ENCODE peak calls at places on chromosomes 12 and 14, in five cellular contexts. F is lung, S is epithelial cell of esophagus, W is IMR-90, Y is uterus. I is an unnamed sample.

GRCh38 chr12:47863467-47863866 is 41.3 kb downstream of the VDR start:
- DNase-seq in Y (no peak), S (peak; percentile 95), F (no peak), W (no peak), I (no peak)

GRCh38 chr12:57111046-57111698 is at the start of gene STAT6:
- DNase-seq in F (peak; percentile 89), Y (peak; percentile 88), W (peak; percentile 87), S (peak; percentile 86), I (peak; percentile 53)

GRCh38 chr12:8956073-8956472 is 6.6 kb upstream of the M6PR start:
- DNase-seq in Y (no peak), S (no peak), F (no peak), W (no peak), I (no peak)

GRCh38 chr12:12891646-12892355 is 439 bp downstream of the GPRC5A start:
- DNase-seq in S (peak; percentile 43), Y (peak; percentile 35), W (no peak), F (no peak), I (no peak)

GRCh38 chr14:25371053-25371452 is 321.1 kb upstream of the STXBP6 start:
- DNase-seq in W (no peak), S (peak; percentile 50), F (no peak), Y (no peak), I (no peak)

GRCh38 chr14:86166541-86166940 is 636.6 kb downstream of the FLRT2 start:
- DNase-seq in W (no peak), F (no peak), Y (no peak), S (no peak), I (no peak)

GRCh38 chr12:59624732-59625455 is 29.1 kb downstream of the SLC16A7 start:
- DNase-seq in W (no peak), Y (no peak), F (no peak), S (no peak), I (no peak)

GRCh38 chr12:129489277-129489676 is 414.5 kb downstream of the TMEM132D start:
- DNase-seq in F (no peak), Y (no peak), S (no peak), W (no peak), I (no peak)

GRCh38 chr14:33647385-33647786 is 303.5 kb downstream of the EGLN3 start:
- DNase-seq in S (peak; percentile 99), F (no peak), W (peak; percentile 91), Y (no peak), I (no peak)

GRCh38 chr12:2231011-2231595 is 178.3 kb downstream of the CACNA1C start:
- DNase-seq in Y (no peak), S (no peak), F (no peak), W (no peak), I (no peak)

GRCh38 chr12:121287267-121287954 is 9.1 kb downstream of the CAMKK2 start:
- DNase-seq in W (peak; percentile 81), F (no peak), Y (no peak), S (no peak), I (no peak)

GRCh38 chr14:23053426-23053825 is 3.9 kb downstream of the CDH24 start:
- DNase-seq in Y (no peak), W (no peak), S (no peak), F (no peak), I (no peak)

GRCh38 chr14:23055147-23055550 is 2.2 kb downstream of the CDH24 start:
- DNase-seq in Y (no peak), W (no peak), S (no peak), F (no peak), I (no peak)

GRCh38 chr14:23052671-23053070 is 4.6 kb downstream of the CDH24 start:
- DNase-seq in S (no peak), F (no peak), Y (no peak), W (no peak), I (no peak)

GRCh38 chr14:23055621-23056256 is 1.6 kb downstream of the CDH24 start:
- DNase-seq in S (no peak), F (no peak), W (peak; percentile 29), Y (no peak), I (no peak)

GRCh38 chr14:23054000-23054811 is 3.1 kb downstream of the CDH24 start:
- DNase-seq in S (no peak), W (no peak), F (no peak), Y (no peak), I (no peak)
- TF ChIP-seq CTCF in S (no peak), W (peak; percentile 24), F (no peak), Y (no peak), I (peak; percentile 18)

GRCh38 chr12:107365703-107366102 is 272.4 kb upstream of the CRY1 start:
- DNase-seq in W (no peak), F (no peak), S (no peak), Y (no peak), I (no peak)
- H3K4me3 ChIP-seq in W (no peak overlapping the region), F (no peak overlapping the region), S (no peak overlapping the region), Y (no peak overlapping the region), I (no peak overlapping the region)

DNA sequence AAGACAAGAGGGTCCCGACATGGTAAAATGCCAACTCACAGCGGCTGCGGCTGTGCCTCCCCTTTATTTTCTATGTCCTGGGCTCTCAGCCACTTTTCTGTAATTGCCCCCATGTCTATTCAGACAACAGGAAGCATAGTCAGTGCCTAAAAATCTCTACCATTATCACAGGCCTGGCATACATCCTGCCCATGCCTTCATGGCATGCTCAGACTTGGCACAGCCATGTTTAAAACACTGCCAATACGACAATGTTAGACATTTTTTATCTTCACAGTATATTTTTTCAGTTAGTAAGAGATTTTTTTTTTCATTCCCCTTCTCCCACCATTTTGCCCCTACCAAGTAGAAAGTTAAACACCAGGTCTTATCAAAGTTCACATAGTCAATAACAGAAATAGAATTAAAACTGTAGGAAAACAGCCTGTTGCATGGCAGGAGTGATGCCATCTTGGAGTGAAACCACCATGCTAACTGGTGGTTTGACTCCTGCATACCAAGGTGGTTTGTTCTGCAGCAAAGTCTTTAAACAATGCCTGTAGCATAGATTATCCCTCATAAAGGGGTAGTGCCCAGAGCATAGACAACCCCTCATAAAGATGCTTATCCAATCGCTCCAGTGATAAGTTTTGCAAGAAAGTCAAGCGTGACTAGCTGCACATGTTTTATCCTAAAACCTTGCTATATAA is 18.9 kb upstream of the CERS5 start:
- DNase-seq in W (peak; percentile 43), S (peak; percentile 74), Y (no peak), F (no peak), I (no peak)
- TF ChIP-seq CTCF in W (no peak), S (no peak), Y (no peak), F (no peak), I (no peak)

DNA sequence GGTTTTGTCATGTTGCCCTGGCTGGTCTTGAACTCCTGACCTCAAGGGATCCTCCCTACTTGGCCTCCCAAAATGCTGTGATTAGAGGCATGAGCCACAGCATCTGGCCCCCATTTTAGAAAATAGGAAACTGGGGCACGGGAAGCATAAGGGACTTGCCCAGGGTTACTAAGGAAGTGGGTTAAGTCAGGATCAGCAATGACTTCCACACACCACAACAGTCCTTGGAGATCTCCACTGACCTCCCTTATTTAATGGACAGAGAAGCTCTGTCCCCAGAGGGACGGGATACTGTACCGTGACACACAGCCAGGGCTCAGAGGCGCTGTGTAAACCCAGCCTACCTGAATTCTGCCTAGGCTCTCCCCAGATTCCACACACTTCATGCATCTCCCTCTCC is 21.1 kb downstream of the SERPINA1 start:
- DNase-seq in S (no peak), Y (no peak), F (no peak), W (no peak), I (no peak)
- H3K4me3 ChIP-seq in S (no peak overlapping the region), Y (no peak overlapping the region), F (no peak overlapping the region), W (no peak overlapping the region), I (no peak overlapping the region)

GRCh38 chr14:55207832-55208231 is 16.4 kb upstream of the DLGAP5 start:
- DNase-seq in W (no peak), F (no peak), Y (no peak), S (no peak), I (no peak)
- TF ChIP-seq CTCF in W (no peak), F (no peak), Y (no peak), S (no peak), I (no peak)

GRCh38 chr14:68192935-68193334 is 373.4 kb downstream of the RAD51B start:
- DNase-seq in F (no peak), Y (no peak), W (no peak), S (no peak), I (no peak)
- H3K4me3 ChIP-seq in F (no peak overlapping the region), Y (no peak overlapping the region), W (no peak overlapping the region), S (no peak overlapping the region), I (no peak overlapping the region)